ENCODE peak calls at places on chromosome 1, in seven cellular contexts. U is NCI-H2107; M is activated CD4-positive, alpha-beta T cell treated with anti-CD3 and anti-CD28 coated beads, Interleukin-2, amount 50 U/mL, for 48 hours; V is NCI-H1092; A is dorsolateral prefrontal cortex; J is effector memory CD8-positive, alpha-beta T cell; G is fibroblast of lung. F is an unnamed sample.

GRCh38 chr1:27521336-27522147 is 31.6 kb upstream of the WASF2 start:
- DNase-seq in U (no peak), J (peak; percentile 53), M (peak; percentile 62), A (peak; percentile 73), G (no peak), V (no peak), F (no peak)

GRCh38 chr1:212540031-212540430 is 68.5 kb upstream of the ATF3 start:
- DNase-seq in U (no peak), A (no peak), G (no peak), J (no peak), V (no peak), M (no peak), F (no peak)

GRCh38 chr1:164765557-164765956 is 206.6 kb downstream of the PBX1 start:
- DNase-seq in G (peak; percentile 83), V (no peak), U (no peak), J (no peak), M (no peak), A (no peak), F (peak; percentile 91)

GRCh38 chr1:231420299-231420958 is 1.7 kb downstream of the EGLN1 start:
- DNase-seq in G (peak; percentile 36), M (no peak), A (no peak), J (no peak), V (peak; percentile 6), U (no peak), F (no peak)

GRCh38 chr1:15417365-15417934 is 7.8 kb downstream of the EFHD2 start:
- DNase-seq in J (peak; percentile 60), G (peak; percentile 52), V (no peak), U (no peak), A (no peak), M (peak; percentile 69), F (peak; percentile 55)

GRCh38 chr1:66980745-66981367 is 56.1 kb downstream of the MIER1 start:
- DNase-seq in V (no peak), J (no peak), G (peak; percentile 23), A (no peak), U (no peak), M (no peak), F (peak; percentile 31)

GRCh38 chr1:95381980-95382379 is 148.0 kb downstream of the RWDD3 start:
- DNase-seq in J (no peak), U (no peak), A (no peak), G (no peak), M (no peak), V (no peak), F (no peak)

GRCh38 chr1:183652547-183653467 is at the start of gene APOBEC4:
- DNase-seq in A (no peak), U (peak; percentile 32), M (no peak), J (no peak), V (no peak), G (no peak), F (no peak)

GRCh38 chr1:95366498-95366897 is 132.5 kb downstream of the RWDD3 start:
- DNase-seq in A (no peak), G (no peak), M (no peak), V (no peak), J (no peak), U (no peak), F (no peak)

GRCh38 chr1:78003070-78003751 is 1.5 kb upstream of the DNAJB4 start:
- DNase-seq in U (no peak), M (no peak), A (no peak), V (no peak), G (peak; percentile 47), J (no peak), F (no peak)

GRCh38 chr1:179034720-179035119 is 9.0 kb downstream of the FAM20B start:
- DNase-seq in M (no peak), V (no peak), U (no peak), J (no peak), A (no peak), G (peak; percentile 69), F (peak; percentile 25)

GRCh38 chr1:58249729-58250586 is 296.6 kb downstream of the OMA1 start:
- DNase-seq in U (no peak), J (no peak), A (peak; percentile 84), V (peak; percentile 39), G (peak; percentile 34), M (peak; percentile 4), F (peak; percentile 31)

GRCh38 chr1:86648255-86648654 is 56.1 kb upstream of the SH3GLB1 start:
- DNase-seq in U (peak; percentile 24), G (peak; percentile 82), V (no peak), M (no peak), J (no peak), A (no peak), F (peak; percentile 86)

GRCh38 chr1:205286335-205286950 is 35.1 kb downstream of the NUAK2 start:
- DNase-seq in M (peak; percentile 84), G (peak; percentile 57), U (no peak), J (peak; percentile 67), A (no peak), V (no peak), F (peak; percentile 77)

GRCh38 chr1:169615803-169616202 is 14.1 kb downstream of the SELP start:
- DNase-seq in M (no peak), G (no peak), U (no peak), A (no peak), J (no peak), V (no peak), F (no peak)

F was measured in LHCN-M2.